ENCODE peak calls at places on chromosome 20, in four cellular contexts. I, S, C and D are unnamed samples. For H3K4me1, the result is how much of the 10 kb centered on the place peaks cover.

GRCh38 chr20:16170406-16170971 is 402.8 kb downstream of the KIF16B start:
- DNase-seq in I (no peak), S (no peak), C (no peak), D (no peak)

GRCh38 chr20:51284161-51284560 is 258.4 kb downstream of the NFATC2 start:
- DNase-seq in I (no peak), S (no peak), C (no peak), D (peak)

GRCh38 chr20:46722450-46722849 is 13.0 kb downstream of the SLC2A10 start:
- DNase-seq in I (no peak), S (no peak), C (no peak), D (no peak)

GRCh38 chr20:37231970-37232620 is 29.5 kb downstream of the GHRH start:
- DNase-seq in I (no peak), S (no peak), C (no peak), D (no peak)

GRCh38 chr20:63697868-63698545 is 1.6 kb downstream of the TNFRSF6B start:
- DNase-seq in I (peak), S (no peak), C (no peak), D (no peak)

GRCh38 chr20:62676976-62677375 is 31.7 kb upstream of the NTSR1 start:
- DNase-seq in I (no peak), S (no peak), C (no peak), D (no peak)

GRCh38 chr20:6333110-6333509 is 210.3 kb upstream of the FERMT1 start:
- DNase-seq in I (no peak), S (no peak), C (no peak), D (no peak)

GRCh38 chr20:64083380-64084208 is 604 bp downstream of the LKAAEAR1 start:
- DNase-seq in I (peak), S (peak), C (peak), D (no peak)

GRCh38 chr20:18577942-18578341 is 9.9 kb upstream of the DTD1 start:
- DNase-seq in I (no peak), S (no peak), C (no peak), D (no peak)

GRCh38 chr20:39453890-39454289 is 491.7 kb downstream of the DHX35 start:
- DNase-seq in I (no peak), S (no peak), C (no peak), D (no peak)

GRCh38 chr20:45008521-45009049 is 42.3 kb downstream of the STK4 start:
- DNase-seq in I (no peak), S (no peak), C (no peak), D (no peak)

GRCh38 chr20:23419657-23419994 is 1.7 kb downstream of the NAPB start:
- DNase-seq in I (no peak), S (no peak), C (no peak), D (no peak)

GRCh38 chr20:6180531-6180930 is 57.7 kb upstream of the FERMT1 start:
- DNase-seq in I (no peak), S (no peak), C (no peak), D (no peak)

GRCh38 chr20:6718660-6719059 is 48.8 kb upstream of the BMP2 start:
- DNase-seq in I (no peak), S (no peak), C (no peak), D (peak)

GRCh38 chr20:37526238-37526838 is 1.3 kb downstream of the BLCAP start:
- DNase-seq in I (no peak), S (no peak), C (no peak), D (peak)

GRCh38 chr20:8930691-8931090 is 138.2 kb upstream of the PLCB4 start:
- DNase-seq in I (no peak), S (no peak), C (no peak), D (no peak)

GRCh38 chr20:49165611-49166010 is 22.5 kb downstream of the STAU1 start:
- DNase-seq in I (no peak), S (no peak), C (no peak), D (no peak)

GRCh38 chr20:49712918-49713778 is 530 bp downstream of the B4GALT5 start:
- DNase-seq in I (peak), S (peak), C (peak), D (no peak)

GRCh38 chr20:44961024-44961866 is 1.0 kb upstream of the TOMM34 start:
- DNase-seq in I (no peak), S (no peak), C (no peak), D (no peak)

GRCh38 chr20:21693322-21693721 is 12.1 kb upstream of the PAX1 start:
- DNase-seq in I (no peak), S (no peak), C (no peak), D (no peak)

GRCh38 chr20:34525342-34525708 is 9.1 kb downstream of the DYNLRB1 start:
- DNase-seq in I (no peak), S (no peak), C (no peak), D (no peak)

GRCh38 chr20:56400001-56400640 is 7.7 kb downstream of the CSTF1 start:
- DNase-seq in I (no peak), S (peak), C (no peak), D (peak)

GRCh38 chr20:17452441-17452840 is 78.7 kb downstream of the BFSP1 start:
- DNase-seq in I (no peak), S (no peak), C (no peak), D (no peak)

GRCh38 chr20:4766631-4767030 is 44.9 kb downstream of the PRND start:
- DNase-seq in I (no peak), S (no peak), C (no peak), D (no peak)

GRCh38 chr20:57559658-57560553 is 1.0 kb upstream of the PCK1 start:
- DNase-seq in I (no peak), S (no peak), C (no peak), D (no peak)

GRCh38 chr20:51366155-51366886 is 176.2 kb downstream of the NFATC2 start:
- DNase-seq in I (peak), S (peak), C (peak), D (peak)

GRCh38 chr20:63943007-63943807 is 13.0 kb downstream of the UCKL1 start:
- DNase-seq in I (peak), S (no peak), C (no peak), D (no peak)

DNA sequence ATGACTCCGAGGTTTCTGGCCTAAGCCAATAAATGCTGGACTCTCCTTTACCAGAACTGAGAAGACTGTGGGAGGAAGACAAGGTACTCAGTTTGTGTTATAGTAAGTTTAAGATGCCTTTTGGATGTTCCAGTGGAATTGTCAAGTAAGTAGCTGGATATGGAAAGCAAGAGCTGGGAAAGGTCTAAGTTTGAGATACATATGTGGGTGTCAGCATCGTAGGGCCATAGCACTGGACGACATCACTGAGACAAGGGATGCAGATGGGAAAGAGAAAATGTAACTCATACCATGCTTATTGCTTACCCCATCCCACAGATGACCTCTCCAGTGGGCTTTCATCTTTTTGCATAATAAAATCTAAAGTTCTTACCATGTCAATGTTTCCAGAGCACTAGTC is 45.5 kb upstream of the ZNF217 start:
- DNase-seq in I (no peak), S (no peak), C (no peak), D (no peak)
- H3K4me1 ChIP-seq in I (under half), S (under half), C (under half), D (under half)

DNA sequence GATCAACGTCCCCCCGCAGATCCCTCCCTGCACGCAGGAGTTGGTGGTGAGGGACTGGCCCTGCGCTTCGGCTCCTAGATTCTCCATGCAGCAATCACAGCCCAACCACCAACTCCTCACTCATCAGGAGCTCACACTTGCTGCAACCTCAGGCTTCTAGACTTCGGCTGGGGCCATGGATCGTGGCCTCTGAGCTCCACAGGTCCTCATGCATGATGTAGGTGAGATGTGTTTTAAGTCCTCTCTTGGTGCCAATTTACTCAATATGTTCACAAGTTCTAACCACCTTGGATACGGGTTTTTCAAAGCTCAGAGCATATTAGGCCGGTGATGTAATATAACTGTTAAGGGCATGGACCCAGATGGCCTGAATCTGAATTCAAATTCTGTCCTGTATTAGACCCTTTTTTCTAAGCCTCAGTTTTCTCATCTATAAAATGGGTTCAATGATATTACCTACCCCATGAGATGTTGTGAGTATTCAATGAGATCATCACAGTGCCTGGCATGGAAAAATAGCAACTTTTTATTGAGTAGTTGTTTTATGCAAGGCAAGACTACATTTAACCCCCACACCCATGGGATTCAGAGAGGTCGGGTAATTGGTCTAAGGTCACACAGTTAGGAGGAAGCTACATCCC is 31.0 kb downstream of the SUN5 start:
- DNase-seq in I (no peak), S (no peak), C (no peak), D (no peak)
- H3K4me1 ChIP-seq in I (under half), S (under half), C (under half), D (under half)

DNA sequence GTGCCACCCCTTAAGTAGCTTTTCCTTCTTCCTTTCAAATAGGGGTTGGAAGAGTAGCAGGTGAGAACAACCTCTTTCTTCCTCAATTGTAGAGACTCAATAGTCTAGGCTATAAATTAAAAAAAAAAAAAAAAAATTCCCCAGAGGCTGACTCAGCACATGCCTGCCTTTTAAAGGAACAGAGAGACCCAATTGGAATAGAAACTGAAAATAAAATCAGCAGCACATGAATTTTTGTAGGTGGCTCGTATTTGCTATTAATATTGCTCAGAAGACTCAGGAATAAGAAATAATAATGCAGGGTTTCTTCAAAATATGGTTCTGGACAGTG is 19.3 kb downstream of the TOP1 start:
- DNase-seq in I (no peak), S (no peak), C (no peak), D (peak)
- H3K4me1 ChIP-seq in I (half or more), S (under half), C (under half), D (half or more)

GRCh38 chr20:368915-369314 is 11.6 kb upstream of the TRIB3 start:
- DNase-seq in I (no peak), S (no peak), C (no peak), D (no peak)
- H3K4me1 ChIP-seq in I (under half), S (under half), C (under half), D (under half)

DNA sequence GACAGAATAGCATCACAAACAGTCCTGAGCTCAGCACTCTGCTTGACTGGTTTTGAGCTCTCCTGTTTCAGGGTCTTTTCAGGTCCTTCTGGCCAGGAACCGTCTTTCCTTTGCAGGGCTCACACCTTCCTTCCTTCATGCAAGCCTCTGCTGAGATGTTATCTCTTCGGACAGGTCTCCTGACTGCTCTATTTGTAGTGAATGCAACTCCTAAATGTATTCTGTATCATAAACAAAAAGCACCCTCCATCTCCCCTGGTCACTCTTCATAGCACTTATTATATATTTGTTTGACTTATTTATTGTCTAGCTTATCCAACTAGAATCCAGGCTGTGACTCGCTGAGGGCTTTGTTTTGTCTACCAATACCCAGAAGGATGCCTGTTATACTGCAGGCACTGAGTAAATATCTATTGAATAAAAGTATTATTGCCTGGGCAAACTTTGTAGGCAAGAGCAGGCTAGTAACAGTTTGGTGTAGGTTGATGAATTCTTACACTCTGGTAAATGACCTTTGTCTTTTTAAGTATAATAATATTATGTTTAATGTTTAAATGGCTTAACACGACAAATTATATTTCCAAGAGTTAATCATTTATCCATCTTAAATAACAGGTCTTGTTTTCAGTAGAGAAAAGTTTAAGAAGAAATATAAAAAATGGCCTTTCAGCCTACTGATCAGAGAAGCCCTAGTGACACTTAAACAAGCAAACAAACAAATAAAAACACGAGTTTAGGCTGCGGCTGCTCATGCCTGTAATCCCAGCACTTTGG is 199.8 kb downstream of the BCAS1 start:
- DNase-seq in I (no peak), S (no peak), C (no peak), D (no peak)
- H3K4me1 ChIP-seq in I (under half), S (under half), C (under half), D (under half)

GRCh38 chr20:2103454-2104153 is 2.0 kb downstream of the STK35 start:
- DNase-seq in I (no peak), S (no peak), C (no peak), D (no peak)

GRCh38 chr20:2104236-2104635 is 2.6 kb downstream of the STK35 start:
- DNase-seq in I (no peak), S (no peak), C (no peak), D (peak)

GRCh38 chr20:2101935-2102584 is 433 bp downstream of the STK35 start:
- DNase-seq in I (peak), S (peak), C (peak), D (peak)

GRCh38 chr20:2102585-2103453 is 1.2 kb downstream of the STK35 start:
- DNase-seq in I (peak), S (peak), C (peak), D (peak)

GRCh38 chr20:2101057-2101934 is at the start of gene STK35:
- DNase-seq in I (no peak), S (peak), C (peak), D (no peak)
- H3K4me1 ChIP-seq in I (under half), S (under half), C (under half), D (under half)